ENCODE peak calls at places on chromosomes 13 and 19, in ten cellular contexts. One of them, this sample, is unnamed.

GRCh38 chr13:96849091-96849490 is 145.2 kb downstream of the OXGR1 start:
- DNase-seq in aorta: no peak
- DNase-seq in pancreas: no peak
- DNase-seq in colonic mucosa: no peak
- DNase-seq in OCI-LY7: no peak
- DNase-seq in tibial nerve: no peak
- DNase-seq in left ventricle myocardium inferior: no peak
- DNase-seq in endothelial cell of umbilical vein: no peak
- DNase-seq in hepatocyte: no peak
- DNase-seq in ovary: no peak
- DNase-seq in this sample: no peak

GRCh38 chr13:44451109-44451508 is 77.5 kb downstream of the SERP2 start:
- DNase-seq in pancreas: no peak
- DNase-seq in colonic mucosa: no peak
- DNase-seq in OCI-LY7: no peak
- DNase-seq in aorta: no peak
- DNase-seq in ovary: no peak
- DNase-seq in tibial nerve: no peak
- DNase-seq in left ventricle myocardium inferior: no peak
- DNase-seq in hepatocyte: no peak
- DNase-seq in endothelial cell of umbilical vein: no peak
- DNase-seq in this sample: no peak

GRCh38 chr19:49488863-49489537 is 1.6 kb downstream of the RPL13A start:
- DNase-seq in endothelial cell of umbilical vein: no peak
- DNase-seq in left ventricle myocardium inferior: no peak
- DNase-seq in pancreas: no peak
- DNase-seq in tibial nerve: no peak
- DNase-seq in hepatocyte: no peak
- DNase-seq in colonic mucosa: no peak
- DNase-seq in aorta: no peak
- DNase-seq in ovary: no peak
- DNase-seq in OCI-LY7: no peak
- DNase-seq in this sample: no peak

GRCh38 chr13:98480915-98481510 is 95.9 kb downstream of the STK24 start:
- DNase-seq in left ventricle myocardium inferior: peak; percentile 60
- DNase-seq in hepatocyte: no peak
- DNase-seq in endothelial cell of umbilical vein: no peak
- DNase-seq in tibial nerve: no peak
- DNase-seq in aorta: no peak
- DNase-seq in OCI-LY7: peak; percentile 19
- DNase-seq in colonic mucosa: no peak
- DNase-seq in pancreas: no peak
- DNase-seq in ovary: no peak
- DNase-seq in this sample: no peak

GRCh38 chr13:111505175-111505777 is 184.8 kb downstream of the TEX29 start:
- DNase-seq in OCI-LY7: peak; percentile 1
- DNase-seq in hepatocyte: no peak
- DNase-seq in left ventricle myocardium inferior: no peak
- DNase-seq in aorta: no peak
- DNase-seq in colonic mucosa: no peak
- DNase-seq in tibial nerve: no peak
- DNase-seq in pancreas: no peak
- DNase-seq in ovary: no peak
- DNase-seq in endothelial cell of umbilical vein: no peak
- DNase-seq in this sample: no peak

GRCh38 chr13:93290503-93290902 is 63.9 kb downstream of the GPC6 start:
- DNase-seq in tibial nerve: no peak
- DNase-seq in colonic mucosa: no peak
- DNase-seq in hepatocyte: peak; percentile 12
- DNase-seq in pancreas: no peak
- DNase-seq in endothelial cell of umbilical vein: no peak
- DNase-seq in ovary: no peak
- DNase-seq in OCI-LY7: no peak
- DNase-seq in left ventricle myocardium inferior: no peak
- DNase-seq in aorta: no peak
- DNase-seq in this sample: no peak

GRCh38 chr13:28754698-28755545 is 36.2 kb upstream of the SLC46A3 start:
- DNase-seq in hepatocyte: peak; percentile 46
- DNase-seq in colonic mucosa: peak; percentile 47
- DNase-seq in endothelial cell of umbilical vein: peak; percentile 59
- DNase-seq in ovary: no peak
- DNase-seq in pancreas: no peak
- DNase-seq in tibial nerve: no peak
- DNase-seq in OCI-LY7: peak; percentile 44
- DNase-seq in left ventricle myocardium inferior: peak; percentile 36
- DNase-seq in aorta: no peak
- DNase-seq in this sample: peak; percentile 42

GRCh38 chr13:97567510-97568243 is 133.7 kb downstream of the RAP2A start:
- DNase-seq in ovary: no peak
- DNase-seq in tibial nerve: no peak
- DNase-seq in hepatocyte: peak; percentile 80
- DNase-seq in endothelial cell of umbilical vein: no peak
- DNase-seq in pancreas: peak; percentile 57
- DNase-seq in OCI-LY7: no peak
- DNase-seq in colonic mucosa: peak; percentile 79
- DNase-seq in aorta: peak; percentile 58
- DNase-seq in left ventricle myocardium inferior: no peak
- DNase-seq in this sample: peak; percentile 63

GRCh38 chr19:55252760-55253159 is 6.1 kb downstream of the PPP6R1 start:
- DNase-seq in pancreas: no peak
- DNase-seq in endothelial cell of umbilical vein: no peak
- DNase-seq in ovary: no peak
- DNase-seq in hepatocyte: no peak
- DNase-seq in left ventricle myocardium inferior: no peak
- DNase-seq in tibial nerve: no peak
- DNase-seq in colonic mucosa: no peak
- DNase-seq in OCI-LY7: no peak
- DNase-seq in aorta: peak; percentile 27
- DNase-seq in this sample: no peak
- H3K4me3 ChIP-seq in pancreas: no peak overlapping the region
- H3K4me3 ChIP-seq in endothelial cell of umbilical vein: no peak overlapping the region
- H3K4me3 ChIP-seq in ovary: no peak overlapping the region
- H3K4me3 ChIP-seq in hepatocyte: no peak overlapping the region
- H3K4me3 ChIP-seq in left ventricle myocardium inferior: no peak overlapping the region
- H3K4me3 ChIP-seq in tibial nerve: no peak overlapping the region
- H3K4me3 ChIP-seq in colonic mucosa: no peak overlapping the region
- H3K4me3 ChIP-seq in OCI-LY7: peak overlapping the region; percentile 78
- H3K4me3 ChIP-seq in aorta: no peak overlapping the region
- H3K4me3 ChIP-seq in this sample: no peak overlapping the region

GRCh38 chr13:74288361-74288911 is 154.2 kb upstream of the KLF12 start:
- DNase-seq in colonic mucosa: peak; percentile 46
- DNase-seq in endothelial cell of umbilical vein: peak; percentile 16
- DNase-seq in aorta: peak; percentile 49
- DNase-seq in tibial nerve: no peak
- DNase-seq in pancreas: peak; percentile 9
- DNase-seq in hepatocyte: peak; percentile 46
- DNase-seq in ovary: peak; percentile 21
- DNase-seq in left ventricle myocardium inferior: peak; percentile 26
- DNase-seq in OCI-LY7: peak; percentile 31
- DNase-seq in this sample: no peak
- H3K27ac ChIP-seq in colonic mucosa: no peak overlapping the region
- H3K27ac ChIP-seq in endothelial cell of umbilical vein: no peak overlapping the region
- H3K27ac ChIP-seq in aorta: no peak overlapping the region
- H3K27ac ChIP-seq in tibial nerve: no peak overlapping the region
- H3K27ac ChIP-seq in pancreas: no peak overlapping the region
- H3K27ac ChIP-seq in hepatocyte: peak overlapping the region; percentile 30
- H3K27ac ChIP-seq in ovary: no peak overlapping the region
- H3K27ac ChIP-seq in left ventricle myocardium inferior: peak overlapping the region; percentile 60
- H3K27ac ChIP-seq in OCI-LY7: no peak overlapping the region
- H3K27ac ChIP-seq in this sample: no peak overlapping the region

GRCh38 chr13:110133425-110134235 is 173.3 kb downstream of the COL4A1 start:
- DNase-seq in hepatocyte: no peak
- DNase-seq in endothelial cell of umbilical vein: no peak
- DNase-seq in aorta: no peak
- DNase-seq in left ventricle myocardium inferior: no peak
- DNase-seq in colonic mucosa: no peak
- DNase-seq in OCI-LY7: no peak
- DNase-seq in tibial nerve: no peak
- DNase-seq in ovary: no peak
- DNase-seq in pancreas: no peak
- DNase-seq in this sample: no peak
- H3K4me1 ChIP-seq in hepatocyte: peaks cover 7% of the 10 kb centered on the region
- H3K4me1 ChIP-seq in endothelial cell of umbilical vein: peaks cover 17% of the 10 kb centered on the region
- H3K4me1 ChIP-seq in aorta: no peaks in the 10 kb centered on the region
- H3K4me1 ChIP-seq in left ventricle myocardium inferior: peaks cover 69% of the 10 kb centered on the region
- H3K4me1 ChIP-seq in colonic mucosa: no peaks in the 10 kb centered on the region
- H3K4me1 ChIP-seq in OCI-LY7: peaks cover 6% of the 10 kb centered on the region
- H3K4me1 ChIP-seq in tibial nerve: peaks cover 20% of the 10 kb centered on the region
- H3K4me1 ChIP-seq in ovary: no peaks in the 10 kb centered on the region
- H3K4me1 ChIP-seq in pancreas: no peaks in the 10 kb centered on the region
- H3K4me1 ChIP-seq in this sample: no peaks in the 10 kb centered on the region

GRCh38 chr13:73991884-73992283 is 142.3 kb downstream of the KLF12 start:
- DNase-seq in ovary: no peak
- DNase-seq in left ventricle myocardium inferior: no peak
- DNase-seq in aorta: no peak
- DNase-seq in OCI-LY7: peak; percentile 84
- DNase-seq in colonic mucosa: no peak
- DNase-seq in tibial nerve: no peak
- DNase-seq in endothelial cell of umbilical vein: no peak
- DNase-seq in hepatocyte: no peak
- DNase-seq in pancreas: no peak
- DNase-seq in this sample: no peak
- H3K4me3 ChIP-seq in ovary: no peak overlapping the region
- H3K4me3 ChIP-seq in left ventricle myocardium inferior: no peak overlapping the region
- H3K4me3 ChIP-seq in aorta: no peak overlapping the region
- H3K4me3 ChIP-seq in OCI-LY7: peak overlapping the region; percentile 56
- H3K4me3 ChIP-seq in colonic mucosa: no peak overlapping the region
- H3K4me3 ChIP-seq in tibial nerve: no peak overlapping the region
- H3K4me3 ChIP-seq in endothelial cell of umbilical vein: no peak overlapping the region
- H3K4me3 ChIP-seq in hepatocyte: no peak overlapping the region
- H3K4me3 ChIP-seq in pancreas: no peak overlapping the region
- H3K4me3 ChIP-seq in this sample: no peak overlapping the region

This sample was measured in lung.